ENCODE peak calls at places on chromosomes 12 and 14, in five cellular contexts. Q is IMR-90, X is cardiac muscle cell, O is psoas muscle, I is neuronal stem cell. C is an unnamed sample.

GRCh38 chr12:57008113-57008687 is 1.9 kb upstream of the ZBTB39 start:
- DNase-seq in X (peak; percentile 81), Q (peak; percentile 82), O (no peak), I (peak; percentile 23), C (no peak)

GRCh38 chr12:130633771-130634170 is 82.3 kb downstream of the RIMBP2 start:
- DNase-seq in Q (no peak), X (no peak), O (no peak), I (peak; percentile 61), C (peak; percentile 55)

GRCh38 chr14:56811596-56812363 is 1.5 kb upstream of the OTX2 start:
- DNase-seq in Q (no peak), O (no peak), X (no peak), I (no peak), C (no peak)

GRCh38 chr12:100185361-100185894 is 15.2 kb upstream of the ACTR6 start:
- DNase-seq in I (no peak), Q (no peak), X (no peak), O (no peak), C (no peak)

GRCh38 chr14:78595797-78596196 is 425.6 kb downstream of the NRXN3 start:
- DNase-seq in O (no peak), Q (no peak), I (peak; percentile 5), X (peak; percentile 0), C (no peak)

GRCh38 chr12:68067762-68068376 is 78.6 kb downstream of the IFNG-AS1 start:
- DNase-seq in X (peak; percentile 1), I (no peak), O (no peak), Q (no peak), C (no peak)

GRCh38 chr12:124854637-124855184 is 9.0 kb downstream of the SCARB1 start:
- DNase-seq in X (no peak), O (no peak), I (no peak), Q (no peak), C (no peak)

GRCh38 chr12:17416748-17417147 is 673.2 kb downstream of the RERGL start:
- DNase-seq in Q (no peak), O (peak; percentile 36), X (no peak), I (no peak), C (no peak)

GRCh38 chr14:33943484-33943883 is 7.4 kb downstream of the EGLN3 start:
- DNase-seq in Q (no peak), I (no peak), O (no peak), X (no peak), C (peak; percentile 74)

GRCh38 chr14:106844608-106845285 is 1318.4 kb downstream of the TMEM121 start:
- DNase-seq in I (no peak), O (peak; percentile 83), Q (no peak), X (no peak), C (peak; percentile 79)

GRCh38 chr12:71142046-71142445 is 15.8 kb downstream of the TSPAN8 start:
- DNase-seq in Q (no peak), O (no peak), X (no peak), I (no peak), C (no peak)

GRCh38 chr12:15996254-15996653 is 85.1 kb downstream of the DERA start:
- DNase-seq in O (no peak), X (peak; percentile 58), I (no peak), Q (peak; percentile 41), C (peak; percentile 29)

GRCh38 chr12:66960704-66961690 is 282.1 kb upstream of the GRIP1 start:
- DNase-seq in Q (no peak), I (no peak), X (no peak), O (no peak), C (no peak)

GRCh38 chr12:62764251-62764650 is 170.7 kb downstream of the PPM1H start:
- DNase-seq in X (no peak), I (no peak), O (no peak), Q (no peak), C (no peak)

GRCh38 chr14:96623676-96624484 is 121.7 kb downstream of the PAPOLA start:
- DNase-seq in O (no peak), X (no peak), I (no peak), Q (no peak), C (no peak)

GRCh38 chr12:120115692-120116442 is 686 bp downstream of the RAB35 start:
- DNase-seq in I (no peak), O (peak; percentile 75), X (peak; percentile 39), Q (peak; percentile 26), C (peak; percentile 54)

GRCh38 chr14:84112589-84112988 is 1417.4 kb upstream of the FLRT2 start:
- DNase-seq in I (no peak), O (no peak), Q (no peak), X (no peak), C (no peak)

GRCh38 chr12:50661300-50662120 is 102.4 kb upstream of the ATF1 start:
- DNase-seq in I (no peak), O (no peak), Q (no peak), X (no peak), C (no peak)

GRCh38 chr12:57765003-57765697 is 1.7 kb downstream of the CYP27B1 start:
- DNase-seq in Q (peak; percentile 17), X (peak; percentile 37), I (no peak), O (peak; percentile 63), C (peak; percentile 49)

GRCh38 chr14:60221441-60221840 is 27.6 kb upstream of the PPM1A start:
- DNase-seq in I (no peak), Q (no peak), O (no peak), X (no peak), C (no peak)

GRCh38 chr14:65650843-65651242 is 238.3 kb downstream of the FUT8 start:
- DNase-seq in X (no peak), Q (no peak), O (no peak), I (no peak), C (no peak)

GRCh38 chr12:63069860-63070617 is 81.0 kb downstream of the AVPR1A start:
- DNase-seq in X (no peak), I (no peak), O (no peak), Q (no peak), C (no peak)

GRCh38 chr12:9943244-9943643 is 11.1 kb upstream of the CLEC2A start:
- DNase-seq in I (no peak), O (no peak), Q (no peak), X (no peak), C (peak; percentile 19)

GRCh38 chr14:30015471-30015870 is 87.8 kb upstream of the PRKD1 start:
- DNase-seq in O (no peak), Q (peak; percentile 30), X (no peak), I (no peak), C (no peak)
- H3K4me1 ChIP-seq in O (no peaks in the 10 kb centered on the region), Q (no peaks in the 10 kb centered on the region), X (no peaks in the 10 kb centered on the region), I (no peaks in the 10 kb centered on the region), C (no peaks in the 10 kb centered on the region)

GRCh38 chr14:100067481-100067880 is 2.3 kb downstream of the EVL start:
- DNase-seq in Q (no peak), O (no peak), X (no peak), I (no peak), C (no peak)

GRCh38 chr14:100067971-100068959 is 3.0 kb downstream of the EVL start:
- DNase-seq in I (no peak), X (peak; percentile 44), O (no peak), Q (peak; percentile 50), C (peak; percentile 22)

GRCh38 chr14:100065161-100065871 is at the start of gene EVL:
- DNase-seq in Q (no peak), I (no peak), O (no peak), X (no peak), C (peak; percentile 32)

GRCh38 chr14:100065942-100066574 is 836 bp downstream of the EVL start:
- DNase-seq in I (no peak), O (no peak), Q (no peak), X (peak; percentile 26), C (no peak)

DNA sequence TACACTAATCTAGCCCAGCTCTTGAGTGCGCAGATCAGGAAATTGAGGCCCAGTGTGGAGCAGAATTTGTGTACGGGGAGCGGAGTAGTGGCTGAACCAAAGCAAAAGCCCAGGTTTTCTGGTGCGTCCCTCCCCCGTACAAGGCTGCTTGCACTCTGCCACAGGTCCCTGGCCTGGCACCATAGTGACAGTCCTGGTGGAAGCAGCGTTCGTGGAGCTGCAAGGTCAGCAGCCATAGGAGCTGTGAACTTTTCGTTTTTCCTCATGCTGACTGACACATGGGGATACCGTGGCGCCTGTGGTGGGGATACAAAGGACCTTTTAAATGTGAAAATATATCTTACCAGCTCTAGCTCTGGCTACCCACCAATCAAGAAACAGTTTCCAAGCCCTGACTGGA is 1.8 kb downstream of the EVL start:
- DNase-seq in Q (no peak), I (no peak), X (no peak), O (no peak), C (no peak)
- H3K4me1 ChIP-seq in Q (no peaks in the 10 kb centered on the region), I (no peaks in the 10 kb centered on the region), X (peaks cover 26% of the 10 kb centered on the region), O (peaks cover 7% of the 10 kb centered on the region), C (no peaks in the 10 kb centered on the region)

DNA sequence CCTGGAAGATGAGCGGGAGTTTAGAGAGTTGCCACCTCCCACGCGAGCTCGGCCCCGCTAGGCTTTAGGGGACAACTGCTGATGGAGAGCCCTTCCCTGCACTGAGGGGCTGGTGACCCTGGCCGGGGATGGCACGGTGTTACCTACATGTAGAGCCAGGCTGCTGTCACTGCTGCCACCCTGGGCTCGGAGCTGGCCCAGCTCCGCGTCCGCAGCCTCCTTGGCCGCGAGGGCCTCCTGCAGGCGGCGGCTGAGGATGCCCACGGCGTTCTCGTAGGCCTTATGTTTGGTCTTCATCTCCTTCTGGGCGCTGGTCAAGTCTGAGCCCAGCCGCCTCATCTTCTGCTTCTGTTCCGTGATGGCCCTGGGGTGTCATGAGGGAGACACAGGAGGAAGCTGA is 24.6 kb upstream of the ANKLE2 start:
- DNase-seq in O (no peak), Q (no peak), X (no peak), I (no peak), C (no peak)
- H3K4me1 ChIP-seq in O (no peaks in the 10 kb centered on the region), Q (no peaks in the 10 kb centered on the region), X (no peaks in the 10 kb centered on the region), I (no peaks in the 10 kb centered on the region), C (no peaks in the 10 kb centered on the region)

GRCh38 chr14:98175436-98175835 is 1096.6 kb downstream of the BCL11B start:
- DNase-seq in X (no peak), Q (no peak), O (no peak), I (no peak), C (no peak)
- H3K4me1 ChIP-seq in X (no peaks in the 10 kb centered on the region), Q (no peaks in the 10 kb centered on the region), O (no peaks in the 10 kb centered on the region), I (no peaks in the 10 kb centered on the region), C (no peaks in the 10 kb centered on the region)

DNA sequence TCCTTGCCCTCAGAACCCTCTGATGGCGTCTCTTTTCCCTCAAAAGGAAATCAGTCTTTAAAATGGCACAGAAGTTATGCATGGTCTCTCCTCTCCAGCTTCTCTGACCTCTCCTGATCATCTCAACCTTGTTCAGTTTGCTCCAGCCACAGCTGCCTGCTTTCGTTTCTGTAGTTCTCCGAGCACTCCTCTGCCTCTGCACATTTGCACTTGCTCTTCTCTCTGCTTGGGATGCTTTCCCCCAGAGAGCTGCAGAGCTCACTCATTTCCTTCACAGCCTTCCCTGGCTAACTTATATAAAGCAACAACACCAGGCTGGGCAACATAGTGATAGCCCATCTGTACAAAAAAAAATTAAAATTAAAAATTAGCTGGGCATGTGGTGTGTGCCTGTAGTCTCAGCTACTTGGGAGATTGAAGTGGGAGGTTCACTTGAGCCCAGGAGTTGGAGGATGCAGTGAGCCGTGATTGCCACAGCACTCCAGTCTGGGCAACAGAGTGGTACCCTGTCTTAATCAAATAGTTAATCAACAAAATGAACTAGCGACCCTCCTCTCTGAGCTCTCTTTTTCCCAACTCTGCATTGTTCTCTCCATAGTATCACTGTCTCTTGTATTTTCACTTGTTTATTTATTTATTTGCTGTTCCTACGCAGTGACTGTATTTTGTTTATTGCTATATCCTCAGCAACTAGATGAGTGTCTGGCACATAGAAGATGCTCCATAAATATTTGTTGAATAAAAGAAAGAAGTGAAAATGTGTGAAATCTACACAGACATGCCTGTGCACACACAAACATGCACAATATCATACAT is 37.7 kb downstream of the PPFIBP1 start:
- DNase-seq in I (no peak), X (no peak), O (no peak), Q (no peak), C (no peak)
- H3K4me1 ChIP-seq in I (peaks cover 8% of the 10 kb centered on the region), X (no peaks in the 10 kb centered on the region), O (peaks cover 26% of the 10 kb centered on the region), Q (peaks cover 3% of the 10 kb centered on the region), C (peaks cover 8% of the 10 kb centered on the region)

C was measured in body of pancreas.